ENCODE peak calls at places on chromosomes 2 and 18, in eight cellular contexts. One of them, this sample, is unnamed.

GRCh38 chr2:78592547-78592946 is 433.0 kb upstream of the REG3G start:
- DNase-seq in fibroblast of villous mesenchyme: no peak
- DNase-seq in stomach: no peak
- DNase-seq in dorsolateral prefrontal cortex: no peak
- DNase-seq in OCI-LY7: no peak
- DNase-seq in foreskin fibroblast: no peak
- DNase-seq in SK-N-SH: no peak
- DNase-seq in bronchial epithelial cell: no peak
- DNase-seq in this sample: no peak

GRCh38 chr18:47560693-47561092 is 309.2 kb upstream of the SKOR2 start:
- DNase-seq in fibroblast of villous mesenchyme: no peak
- DNase-seq in stomach: no peak
- DNase-seq in dorsolateral prefrontal cortex: no peak
- DNase-seq in OCI-LY7: no peak
- DNase-seq in foreskin fibroblast: no peak
- DNase-seq in SK-N-SH: no peak
- DNase-seq in bronchial epithelial cell: no peak
- DNase-seq in this sample: no peak

GRCh38 chr2:120675460-120676130 is 60.1 kb upstream of the GLI2 start:
- DNase-seq in fibroblast of villous mesenchyme: peak
- DNase-seq in stomach: peak
- DNase-seq in dorsolateral prefrontal cortex: no peak
- DNase-seq in OCI-LY7: peak
- DNase-seq in foreskin fibroblast: peak
- DNase-seq in SK-N-SH: peak
- DNase-seq in bronchial epithelial cell: peak
- DNase-seq in this sample: peak

GRCh38 chr2:130798472-130799221 is 38.1 kb upstream of the ARHGEF4 start:
- DNase-seq in fibroblast of villous mesenchyme: no peak
- DNase-seq in stomach: no peak
- DNase-seq in dorsolateral prefrontal cortex: no peak
- DNase-seq in OCI-LY7: no peak
- DNase-seq in foreskin fibroblast: no peak
- DNase-seq in SK-N-SH: peak
- DNase-seq in bronchial epithelial cell: peak
- DNase-seq in this sample: no peak

GRCh38 chr2:69062307-69062706 is 49.3 kb downstream of the ANTXR1 start:
- DNase-seq in fibroblast of villous mesenchyme: no peak
- DNase-seq in stomach: peak
- DNase-seq in dorsolateral prefrontal cortex: no peak
- DNase-seq in OCI-LY7: no peak
- DNase-seq in foreskin fibroblast: no peak
- DNase-seq in SK-N-SH: no peak
- DNase-seq in bronchial epithelial cell: no peak
- DNase-seq in this sample: no peak

GRCh38 chr2:55581875-55582547 is 35.4 kb downstream of the PPP4R3B start:
- DNase-seq in fibroblast of villous mesenchyme: peak
- DNase-seq in stomach: no peak
- DNase-seq in dorsolateral prefrontal cortex: peak
- DNase-seq in OCI-LY7: no peak
- DNase-seq in foreskin fibroblast: no peak
- DNase-seq in SK-N-SH: no peak
- DNase-seq in bronchial epithelial cell: no peak
- DNase-seq in this sample: peak

GRCh38 chr2:134588556-134588955 is 130.2 kb downstream of the TMEM163 start:
- DNase-seq in fibroblast of villous mesenchyme: no peak
- DNase-seq in stomach: no peak
- DNase-seq in dorsolateral prefrontal cortex: no peak
- DNase-seq in OCI-LY7: no peak
- DNase-seq in foreskin fibroblast: no peak
- DNase-seq in SK-N-SH: no peak
- DNase-seq in bronchial epithelial cell: no peak
- DNase-seq in this sample: no peak

GRCh38 chr2:48531141-48531648 is 1.2 kb downstream of the STON1 start:
- DNase-seq in fibroblast of villous mesenchyme: peak
- DNase-seq in stomach: no peak
- DNase-seq in dorsolateral prefrontal cortex: no peak
- DNase-seq in OCI-LY7: no peak
- DNase-seq in foreskin fibroblast: peak
- DNase-seq in SK-N-SH: peak
- DNase-seq in bronchial epithelial cell: peak
- DNase-seq in this sample: peak

DNA sequence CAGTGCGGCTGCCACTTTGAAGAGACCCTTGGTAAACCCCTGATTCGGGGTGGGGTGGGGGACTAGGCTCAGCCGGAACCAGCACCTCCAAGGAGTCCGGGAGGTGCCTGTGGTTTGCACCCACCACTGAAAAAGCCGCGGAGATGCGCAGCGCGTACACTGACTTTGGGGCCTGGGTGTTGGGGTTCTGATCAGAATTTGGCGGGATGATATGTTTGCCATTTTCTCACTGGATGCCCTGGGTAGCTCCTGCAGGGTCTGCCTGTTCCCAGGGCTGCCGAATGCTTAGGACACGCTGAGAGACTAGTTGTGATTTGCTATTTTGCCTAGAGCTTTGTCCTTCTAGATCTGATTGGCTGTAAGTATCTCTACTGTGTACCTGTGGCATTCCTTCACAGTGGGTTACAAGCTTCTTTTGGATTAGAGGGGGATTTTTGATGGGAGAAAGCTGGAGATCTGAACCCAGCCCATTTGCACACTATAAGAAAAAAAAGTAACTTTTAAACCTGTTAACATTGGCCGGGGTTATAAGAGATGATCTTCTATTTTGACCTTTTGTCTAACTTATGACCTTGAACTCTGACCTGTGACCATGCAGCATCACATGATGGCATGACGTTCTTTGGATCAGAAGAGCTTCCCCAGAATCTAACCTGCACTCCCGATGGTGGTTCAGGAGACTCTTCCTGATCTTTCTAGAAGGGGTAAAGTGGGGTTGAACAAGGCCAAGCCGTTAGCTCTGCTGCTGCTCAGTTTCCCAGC is 1.6 kb downstream of the KCNE4 start:
- DNase-seq in fibroblast of villous mesenchyme: no peak
- DNase-seq in stomach: no peak
- DNase-seq in dorsolateral prefrontal cortex: no peak
- DNase-seq in OCI-LY7: no peak
- DNase-seq in foreskin fibroblast: no peak
- DNase-seq in SK-N-SH: no peak
- DNase-seq in bronchial epithelial cell: no peak
- DNase-seq in this sample: peak
- H3K4me3 ChIP-seq in fibroblast of villous mesenchyme: peak
- H3K4me3 ChIP-seq in stomach: peak
- H3K4me3 ChIP-seq in dorsolateral prefrontal cortex: peak
- H3K4me3 ChIP-seq in OCI-LY7: no peak
- H3K4me3 ChIP-seq in foreskin fibroblast: peak
- H3K4me3 ChIP-seq in SK-N-SH: no peak
- H3K4me3 ChIP-seq in bronchial epithelial cell: no peak
- H3K4me3 ChIP-seq in this sample: peak

DNA sequence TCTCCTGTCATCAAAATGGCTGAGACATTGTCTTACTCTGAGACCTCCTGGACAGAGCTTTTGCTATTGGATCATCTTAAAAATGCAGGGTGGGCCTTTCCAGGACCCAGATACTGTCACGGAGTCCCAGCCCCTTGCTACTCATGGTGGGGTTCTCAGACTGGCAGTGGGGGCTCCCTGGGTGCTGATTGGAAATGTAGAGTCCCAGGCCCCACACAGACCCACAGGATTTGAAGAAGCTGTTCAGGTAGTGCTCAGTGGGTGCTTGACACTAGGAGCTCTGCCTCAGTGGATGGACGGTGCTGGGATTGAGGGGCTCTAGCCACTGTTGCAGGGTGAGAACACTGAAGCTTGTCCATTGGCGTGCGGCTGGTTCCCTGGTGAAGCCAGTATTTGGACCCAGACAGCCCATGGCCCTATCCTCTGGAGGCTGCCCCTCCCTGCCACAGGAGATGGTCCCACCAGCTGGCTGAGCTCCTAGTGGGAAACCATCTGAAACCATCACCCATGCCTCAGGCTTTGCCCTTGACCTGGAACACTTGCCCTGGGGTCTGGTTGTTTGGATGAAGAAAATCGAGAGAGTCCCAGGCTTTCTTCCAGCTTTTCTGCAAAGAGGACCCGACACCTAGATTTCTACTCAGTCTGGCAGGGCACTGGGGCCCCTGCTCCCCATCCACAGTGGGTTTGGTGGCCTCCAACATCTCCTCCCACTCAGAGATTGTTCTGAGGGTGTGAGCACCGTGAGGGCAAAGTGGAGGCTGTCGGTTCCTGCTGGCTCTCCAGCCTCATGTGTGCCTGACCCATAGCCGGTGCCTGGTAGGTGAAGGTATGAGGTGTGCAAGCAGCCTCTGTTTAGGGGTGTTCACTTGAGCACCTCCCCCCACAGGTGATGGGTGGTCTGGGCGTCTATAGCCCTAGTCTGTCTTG is 30.1 kb downstream of the MROH2A start:
- DNase-seq in fibroblast of villous mesenchyme: no peak
- DNase-seq in stomach: peak
- DNase-seq in dorsolateral prefrontal cortex: peak
- DNase-seq in OCI-LY7: no peak
- DNase-seq in foreskin fibroblast: no peak
- DNase-seq in SK-N-SH: no peak
- DNase-seq in bronchial epithelial cell: no peak
- DNase-seq in this sample: no peak
- TF ChIP-seq CTCF in fibroblast of villous mesenchyme: no peak
- TF ChIP-seq CTCF in stomach: no peak
- TF ChIP-seq CTCF in dorsolateral prefrontal cortex: no peak
- TF ChIP-seq CTCF in OCI-LY7: no peak
- TF ChIP-seq CTCF in foreskin fibroblast: no peak
- TF ChIP-seq CTCF in SK-N-SH: no peak
- TF ChIP-seq CTCF in bronchial epithelial cell: no peak
- TF ChIP-seq CTCF in this sample: no peak

GRCh38 chr2:30421551-30422436 is 25.3 kb upstream of the LCLAT1 start:
- DNase-seq in fibroblast of villous mesenchyme: peak
- DNase-seq in stomach: no peak
- DNase-seq in dorsolateral prefrontal cortex: no peak
- DNase-seq in OCI-LY7: no peak
- DNase-seq in foreskin fibroblast: peak
- DNase-seq in SK-N-SH: peak
- DNase-seq in bronchial epithelial cell: peak
- DNase-seq in this sample: peak

GRCh38 chr2:30425326-30425725 is 21.7 kb upstream of the LCLAT1 start:
- DNase-seq in fibroblast of villous mesenchyme: no peak
- DNase-seq in stomach: no peak
- DNase-seq in dorsolateral prefrontal cortex: peak
- DNase-seq in OCI-LY7: no peak
- DNase-seq in foreskin fibroblast: peak
- DNase-seq in SK-N-SH: peak
- DNase-seq in bronchial epithelial cell: peak
- DNase-seq in this sample: peak

GRCh38 chr2:30424231-30424630 is 22.8 kb upstream of the LCLAT1 start:
- DNase-seq in fibroblast of villous mesenchyme: no peak
- DNase-seq in stomach: no peak
- DNase-seq in dorsolateral prefrontal cortex: no peak
- DNase-seq in OCI-LY7: no peak
- DNase-seq in foreskin fibroblast: no peak
- DNase-seq in SK-N-SH: no peak
- DNase-seq in bronchial epithelial cell: no peak
- DNase-seq in this sample: no peak

GRCh38 chr2:30421026-30421425 is 26.0 kb upstream of the LCLAT1 start:
- DNase-seq in fibroblast of villous mesenchyme: no peak
- DNase-seq in stomach: no peak
- DNase-seq in dorsolateral prefrontal cortex: no peak
- DNase-seq in OCI-LY7: no peak
- DNase-seq in foreskin fibroblast: no peak
- DNase-seq in SK-N-SH: no peak
- DNase-seq in bronchial epithelial cell: no peak
- DNase-seq in this sample: no peak

DNA sequence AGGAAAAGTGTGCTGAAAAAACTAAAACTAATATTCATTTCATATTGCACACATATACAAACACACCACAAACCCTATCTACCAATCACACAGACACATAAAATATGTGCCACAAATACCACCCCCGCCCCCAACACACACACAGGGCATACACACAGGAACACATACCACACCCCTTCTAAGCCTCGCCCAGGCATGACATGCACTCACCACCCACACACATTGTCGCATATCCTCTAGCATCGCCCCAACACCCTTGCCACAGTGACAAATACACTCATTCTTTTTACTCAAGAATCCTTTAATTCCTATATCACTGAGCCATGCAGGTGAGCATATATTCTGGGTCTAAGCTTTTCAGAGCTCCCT is 24.6 kb upstream of the LCLAT1 start:
- DNase-seq in fibroblast of villous mesenchyme: no peak
- DNase-seq in stomach: peak
- DNase-seq in dorsolateral prefrontal cortex: no peak
- DNase-seq in OCI-LY7: no peak
- DNase-seq in foreskin fibroblast: peak
- DNase-seq in SK-N-SH: peak
- DNase-seq in bronchial epithelial cell: peak
- DNase-seq in this sample: no peak
- H3K4me3 ChIP-seq in fibroblast of villous mesenchyme: no peak
- H3K4me3 ChIP-seq in stomach: no peak
- H3K4me3 ChIP-seq in dorsolateral prefrontal cortex: no peak
- H3K4me3 ChIP-seq in OCI-LY7: no peak
- H3K4me3 ChIP-seq in foreskin fibroblast: no peak
- H3K4me3 ChIP-seq in SK-N-SH: no peak
- H3K4me3 ChIP-seq in bronchial epithelial cell: no peak
- H3K4me3 ChIP-seq in this sample: no peak

GRCh38 chr18:76618721-76619120 is 123.7 kb upstream of the ZNF516 start:
- DNase-seq in fibroblast of villous mesenchyme: no peak
- DNase-seq in stomach: no peak
- DNase-seq in dorsolateral prefrontal cortex: no peak
- DNase-seq in OCI-LY7: no peak
- DNase-seq in foreskin fibroblast: no peak
- DNase-seq in SK-N-SH: no peak
- DNase-seq in bronchial epithelial cell: no peak
- DNase-seq in this sample: no peak

GRCh38 chr18:76619342-76620315 is 124.6 kb upstream of the ZNF516 start:
- DNase-seq in fibroblast of villous mesenchyme: peak
- DNase-seq in stomach: peak
- DNase-seq in dorsolateral prefrontal cortex: no peak
- DNase-seq in OCI-LY7: no peak
- DNase-seq in foreskin fibroblast: peak
- DNase-seq in SK-N-SH: no peak
- DNase-seq in bronchial epithelial cell: peak
- DNase-seq in this sample: peak

GRCh38 chr18:76620326-76620813 is 125.3 kb upstream of the ZNF516 start:
- DNase-seq in fibroblast of villous mesenchyme: peak
- DNase-seq in stomach: peak
- DNase-seq in dorsolateral prefrontal cortex: no peak
- DNase-seq in OCI-LY7: peak
- DNase-seq in foreskin fibroblast: peak
- DNase-seq in SK-N-SH: no peak
- DNase-seq in bronchial epithelial cell: peak
- DNase-seq in this sample: peak

GRCh38 chr18:76621782-76622495 is 126.9 kb upstream of the ZNF516 start:
- DNase-seq in fibroblast of villous mesenchyme: peak
- DNase-seq in stomach: no peak
- DNase-seq in dorsolateral prefrontal cortex: no peak
- DNase-seq in OCI-LY7: no peak
- DNase-seq in foreskin fibroblast: peak
- DNase-seq in SK-N-SH: no peak
- DNase-seq in bronchial epithelial cell: peak
- DNase-seq in this sample: peak

DNA sequence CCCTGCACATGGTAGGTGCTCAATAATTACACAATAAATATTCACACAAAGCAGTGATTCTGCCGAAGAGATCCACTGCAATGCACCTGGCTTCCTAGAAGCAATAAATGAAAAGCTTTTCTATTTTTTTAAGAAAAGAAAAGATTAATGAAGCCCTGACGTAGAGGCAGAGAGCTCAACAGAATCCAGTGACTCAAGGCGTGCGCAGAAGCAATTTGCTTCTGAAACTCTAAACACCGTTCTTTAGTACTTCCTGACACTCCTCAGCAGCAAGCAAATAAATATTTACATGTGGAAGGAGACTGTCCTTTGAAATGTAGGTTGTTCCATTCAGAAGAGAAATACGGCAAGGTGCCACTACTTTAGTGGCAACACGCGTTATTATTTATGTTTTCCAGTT is 126.1 kb upstream of the ZNF516 start:
- DNase-seq in fibroblast of villous mesenchyme: peak
- DNase-seq in stomach: no peak
- DNase-seq in dorsolateral prefrontal cortex: no peak
- DNase-seq in OCI-LY7: no peak
- DNase-seq in foreskin fibroblast: no peak
- DNase-seq in SK-N-SH: no peak
- DNase-seq in bronchial epithelial cell: peak
- DNase-seq in this sample: no peak
- TF ChIP-seq CTCF in fibroblast of villous mesenchyme: no peak
- TF ChIP-seq CTCF in stomach: no peak
- TF ChIP-seq CTCF in dorsolateral prefrontal cortex: no peak
- TF ChIP-seq CTCF in OCI-LY7: no peak
- TF ChIP-seq CTCF in foreskin fibroblast: no peak
- TF ChIP-seq CTCF in SK-N-SH: no peak
- TF ChIP-seq CTCF in bronchial epithelial cell: no peak
- TF ChIP-seq CTCF in this sample: no peak

This sample was measured in astrocyte of the spinal cord.